ENCODE peak calls at places on chromosomes 5 and 9, in four cellular contexts. N is A549, I is H1, A is HepG2. K is an unnamed sample.

GRCh38 chr5:58094031-58094430 is 365.9 kb downstream of the PLK2 start:
- DNase-seq in A (no peak), I (no peak), N (peak; percentile 62), K (no peak)

GRCh38 chr5:65837139-65837538 is 89.2 kb upstream of the ERBIN start:
- DNase-seq in N (no peak), I (no peak), A (no peak), K (no peak)

GRCh38 chr9:2919347-2919746 is 75.5 kb upstream of the PUM3 start:
- DNase-seq in N (no peak), A (no peak), I (no peak), K (no peak)

GRCh38 chr5:158200624-158201023 is 341.7 kb upstream of the CLINT1 start:
- DNase-seq in N (no peak), I (no peak), A (no peak), K (no peak)

GRCh38 chr5:43221502-43221901 is 29.5 kb downstream of the NIM1K start:
- DNase-seq in I (no peak), A (no peak), N (no peak), K (no peak)

GRCh38 chr5:96537386-96537785 is 104.3 kb upstream of the PCSK1 start:
- DNase-seq in N (no peak), I (no peak), A (no peak), K (no peak)

GRCh38 chr5:177189416-177189815 is 55.8 kb downstream of the NSD1 start:
- DNase-seq in N (no peak), I (no peak), A (no peak), K (no peak)

GRCh38 chr9:3337515-3337914 is 188.3 kb downstream of the RFX3 start:
- DNase-seq in I (no peak), N (no peak), A (no peak), K (peak; percentile 3)

GRCh38 chr5:17267099-17267498 is 49.7 kb downstream of the BASP1 start:
- DNase-seq in A (no peak), N (no peak), I (no peak), K (no peak)

GRCh38 chr9:133938670-133939258 is 53.4 kb downstream of the VAV2 start:
- DNase-seq in A (no peak), N (no peak), I (no peak), K (no peak)

GRCh38 chr9:91647371-91647770 is 223.7 kb upstream of the NFIL3 start:
- DNase-seq in A (no peak), N (no peak), I (no peak), K (no peak)

GRCh38 chr5:149993471-149993870 is 7.0 kb downstream of the TIGD6 start:
- DNase-seq in N (no peak), A (no peak), I (no peak), K (no peak)

GRCh38 chr9:129703667-129704355 is 38.4 kb downstream of the PRRX2 start:
- DNase-seq in N (no peak), I (no peak), A (no peak), K (no peak)

GRCh38 chr5:171494452-171495121 is 75.1 kb downstream of the FGF18 start:
- DNase-seq in N (peak; percentile 44), A (peak; percentile 28), I (peak; percentile 74), K (peak; percentile 89)

GRCh38 chr5:121634946-121635345 is 216.7 kb upstream of the FTMT start:
- DNase-seq in I (no peak), N (no peak), A (no peak), K (no peak)

GRCh38 chr9:32587901-32588300 is 14.9 kb upstream of the NDUFB6 start:
- DNase-seq in N (no peak), I (no peak), A (no peak), K (no peak)

GRCh38 chr5:16546712-16547111 is 70.1 kb downstream of the RETREG1 start:
- DNase-seq in N (no peak), A (peak; percentile 32), I (no peak), K (no peak)

GRCh38 chr5:39835371-39835770 is 410.6 kb upstream of the DAB2 start:
- DNase-seq in A (no peak), N (no peak), I (no peak), K (no peak)

GRCh38 chr9:70587143-70587710 is 172.8 kb upstream of the KLF9 start:
- DNase-seq in N (no peak), A (no peak), I (no peak), K (no peak)

GRCh38 chr5:133356386-133357331 is 255.7 kb downstream of the FSTL4 start:
- DNase-seq in A (no peak), I (peak; percentile 37), N (no peak), K (no peak)

GRCh38 chr5:178383919-178384814 is 151.6 kb upstream of the PHYKPL start:
- DNase-seq in I (no peak), N (no peak), A (no peak), K (no peak)

GRCh38 chr5:56025303-56025885 is 30.6 kb upstream of the IL6ST start:
- DNase-seq in A (peak; percentile 97), N (peak; percentile 65), I (no peak), K (no peak)

GRCh38 chr5:110790673-110791072 is 51.9 kb downstream of the SLC25A46 start:
- DNase-seq in I (no peak), N (no peak), A (no peak), K (no peak)

GRCh38 chr5:181051841-181052525 is 11.9 kb downstream of the BTNL9 start:
- DNase-seq in N (no peak), A (no peak), I (no peak), K (no peak)
- TF ChIP-seq RNF2 in N (no peak), A (no peak), I (no peak), K (no peak)

GRCh38 chr9:107147134-107147533 is 135.9 kb upstream of the RAD23B start:
- DNase-seq in I (no peak), A (no peak), N (no peak), K (no peak)
- TF ChIP-seq RNF2 in I (no peak), A (no peak), N (no peak), K (no peak)

DNA sequence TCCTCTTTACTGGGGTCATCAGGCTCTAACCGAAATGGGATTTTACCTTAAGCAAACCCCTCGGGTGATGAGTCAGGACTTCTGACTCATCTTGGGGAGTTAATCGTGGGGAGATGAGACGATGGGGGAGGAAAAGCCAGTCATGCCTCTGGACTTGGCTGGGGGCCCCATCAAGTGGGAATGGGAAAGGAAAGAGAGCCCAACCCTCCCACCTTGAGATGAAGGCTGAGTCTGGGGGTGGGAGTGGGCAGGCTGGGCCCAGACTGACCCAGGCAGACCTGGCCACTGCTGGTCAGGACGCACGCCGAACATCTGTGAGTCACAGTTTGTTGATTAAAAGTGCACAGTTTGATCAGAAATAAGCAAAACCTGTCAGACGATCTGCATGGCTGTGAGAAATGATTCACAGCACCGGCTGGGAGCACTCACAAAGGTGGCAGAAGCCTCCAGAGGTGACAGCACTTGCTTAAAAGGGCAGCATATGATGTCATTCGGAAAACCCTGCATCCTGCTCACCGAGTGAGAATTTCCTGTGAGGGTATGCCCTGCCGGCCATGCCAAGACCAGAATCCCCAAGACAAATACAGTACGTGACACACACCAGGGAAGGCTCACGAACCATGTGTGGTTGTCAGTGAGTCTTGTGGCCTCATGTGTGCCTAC is 50.0 kb upstream of the SLC25A51 start:
- DNase-seq in I (no peak), N (peak; percentile 92), A (no peak), K (peak; percentile 81)
- TF ChIP-seq RNF2 in I (no peak), N (no peak), A (no peak), K (no peak)

GRCh38 chr5:76808142-76808691 is 10.6 kb upstream of the F2RL1 start:
- DNase-seq in N (no peak), I (peak; percentile 74), A (no peak), K (no peak)
- TF ChIP-seq RNF2 in N (no peak), I (no peak), A (no peak), K (no peak)

GRCh38 chr5:132063090-132063911 is 2.8 kb downstream of the IL3 start:
- DNase-seq in A (peak; percentile 45), I (peak; percentile 98), N (peak; percentile 75), K (peak; percentile 85)

GRCh38 chr5:132065951-132066701 is 5.7 kb downstream of the IL3 start:
- DNase-seq in N (no peak), I (no peak), A (no peak), K (no peak)

GRCh38 chr5:132064140-132064539 is 3.7 kb downstream of the IL3 start:
- DNase-seq in N (no peak), I (no peak), A (no peak), K (no peak)

GRCh38 chr5:132065351-132065937 is 5.0 kb downstream of the IL3 start:
- DNase-seq in N (peak; percentile 81), A (peak; percentile 53), I (peak; percentile 83), K (peak; percentile 81)

DNA sequence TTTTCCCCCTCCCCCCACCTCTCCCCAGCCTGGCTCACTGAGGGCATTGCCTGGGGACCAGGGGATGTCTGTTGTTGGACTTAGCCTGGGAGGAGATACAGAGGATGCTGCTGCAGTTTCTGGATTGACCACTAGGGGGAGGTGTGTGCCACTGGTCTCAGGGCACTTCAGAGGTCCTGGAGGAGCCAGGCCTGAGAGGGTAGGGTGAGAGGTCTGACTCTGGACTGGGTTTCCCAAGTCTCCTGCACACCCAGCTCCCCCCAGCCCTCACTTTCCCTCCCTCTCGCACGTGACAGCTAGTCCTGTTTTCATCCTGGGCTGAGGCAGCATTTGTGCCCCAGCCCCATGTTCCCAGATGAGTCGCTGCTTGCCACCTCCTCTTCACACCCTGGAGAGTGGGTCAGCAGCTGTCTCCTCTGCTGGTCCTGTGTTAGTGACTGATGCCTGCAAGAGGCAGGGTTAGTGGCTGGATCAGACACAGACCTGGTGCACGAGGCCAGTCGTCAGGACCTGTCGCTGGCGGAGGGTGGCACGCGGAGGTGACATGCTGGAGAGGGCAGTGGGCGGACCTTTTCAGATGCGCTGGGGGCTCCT is 4.4 kb downstream of the IL3 start:
- DNase-seq in I (peak; percentile 97), A (peak; percentile 52), N (peak; percentile 84), K (peak; percentile 88)
- TF ChIP-seq RNF2 in I (no peak), A (no peak), N (no peak), K (no peak)

GRCh38 chr9:113690055-113690740 is 185.9 kb upstream of the ZNF618 start:
- DNase-seq in N (no peak), A (no peak), I (no peak), K (no peak)

GRCh38 chr9:113694912-113695900 is 180.9 kb upstream of the ZNF618 start:
- DNase-seq in I (no peak), N (no peak), A (no peak), K (no peak)

GRCh38 chr9:113701741-113702422 is 174.2 kb upstream of the ZNF618 start:
- DNase-seq in N (no peak), I (no peak), A (no peak), K (no peak)

GRCh38 chr9:113692264-113692663 is 183.8 kb upstream of the ZNF618 start:
- DNase-seq in I (no peak), N (no peak), A (no peak), K (no peak)

GRCh38 chr9:113695901-113696300 is 180.2 kb upstream of the ZNF618 start:
- DNase-seq in I (no peak), A (no peak), N (no peak), K (no peak)
- TF ChIP-seq RNF2 in I (no peak), A (no peak), N (no peak), K (no peak)

DNA sequence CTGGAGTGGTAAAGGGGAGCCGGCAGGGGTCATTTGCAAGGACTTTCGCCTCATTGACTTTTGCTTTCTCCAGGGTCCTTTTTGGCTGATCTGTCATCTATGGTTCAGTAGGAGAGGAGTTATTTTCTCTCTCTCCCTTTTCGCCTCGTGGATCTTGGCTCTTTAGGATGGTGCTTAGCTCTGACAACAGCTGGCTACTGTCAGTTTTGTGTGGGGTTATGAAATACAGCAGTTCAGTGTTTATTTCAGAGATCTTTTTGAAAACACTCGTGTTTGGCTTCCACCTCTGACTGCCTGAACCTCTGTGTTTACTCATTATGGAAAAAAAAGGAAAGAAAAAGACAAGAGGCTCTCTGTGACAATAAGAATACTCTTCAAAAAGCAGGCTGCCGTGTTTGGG is 567.8 kb downstream of the CAAP1 start:
- DNase-seq in I (no peak), A (no peak), N (no peak), K (no peak)
- TF ChIP-seq RNF2 in I (no peak), A (no peak), N (no peak), K (no peak)

K was measured in K562.